ENCODE peak calls at places on chromosomes 11 and 22, in eight cellular contexts. T, S, C, Q, O, L, W and N are unnamed samples.

GRCh38 chr11:270451-271208 is 7.6 kb upstream of the NLRP6 start:
- DNase-seq in S (no peak), W (no peak), T (no peak), O (no peak), C (no peak), Q (no peak), L (no peak), N (no peak)

GRCh38 chr11:30717621-30718020 is 131.5 kb upstream of the MPPED2 start:
- DNase-seq in O (no peak), Q (no peak), L (no peak), S (no peak), C (no peak), W (no peak), T (no peak), N (no peak)

GRCh38 chr11:20117291-20117690 is 43.0 kb downstream of the DBX1 start:
- DNase-seq in C (no peak), T (no peak), L (no peak), O (no peak), Q (no peak), S (no peak), W (no peak), N (no peak)

GRCh38 chr22:43423046-43423445 is 11.2 kb downstream of the MPPED1 start:
- DNase-seq in W (no peak), T (no peak), O (no peak), Q (no peak), C (no peak), L (no peak), S (no peak), N (no peak)

GRCh38 chr22:39416319-39416718 is 16.7 kb downstream of the TAB1 start:
- DNase-seq in O (no peak), Q (no peak), T (peak), C (no peak), S (no peak), W (no peak), L (no peak), N (no peak)

GRCh38 chr11:67252831-67253239 is 13.4 kb upstream of the GRK2 start:
- DNase-seq in T (peak), O (peak), S (no peak), L (peak), C (no peak), Q (no peak), W (peak), N (no peak)

GRCh38 chr11:86460461-86461404 is 86.0 kb downstream of the CCDC81 start:
- DNase-seq in C (no peak), O (peak), T (no peak), Q (no peak), L (no peak), S (no peak), W (no peak), N (no peak)

GRCh38 chr22:46848227-46848626 is 85.8 kb downstream of the TBC1D22A start:
- DNase-seq in L (no peak), Q (no peak), T (no peak), S (no peak), O (no peak), C (no peak), W (no peak), N (no peak)